ENCODE peak calls at places on chromosomes 7 and 10, in four cellular contexts. K, M, D and N are unnamed samples.

GRCh38 chr7:131844380-131844779 is 288.0 kb upstream of the PODXL start:
- DNase-seq in K (no peak), M (no peak), D (no peak), N (no peak)

GRCh38 chr7:84647797-84648762 is 453.5 kb upstream of the SEMA3A start:
- DNase-seq in K (peak), M (no peak), D (no peak), N (peak)

GRCh38 chr7:729154-730000 is 2.3 kb upstream of the PRKAR1B start:
- DNase-seq in K (no peak), M (no peak), D (no peak), N (no peak)

GRCh38 chr7:44587843-44588711 is 6.0 kb upstream of the TMED4 start:
- DNase-seq in K (peak), M (peak), D (no peak), N (peak)

GRCh38 chr7:30984359-30985107 is 20.8 kb downstream of the GHRHR start:
- DNase-seq in K (peak), M (no peak), D (no peak), N (peak)

GRCh38 chr10:125823663-125824251 is 411 bp downstream of the BCCIP start:
- DNase-seq in K (peak), M (no peak), D (no peak), N (peak)

GRCh38 chr10:124059552-124059951 is 33.8 kb downstream of the CHST15 start:
- DNase-seq in K (no peak), M (no peak), D (no peak), N (no peak)

GRCh38 chr10:72315611-72316385 is 38.9 kb downstream of the DNAJB12 start:
- DNase-seq in K (no peak), M (no peak), D (no peak), N (peak)

GRCh38 chr7:106891545-106892410 is 26.7 kb downstream of the PIK3CG start:
- DNase-seq in K (no peak), M (no peak), D (no peak), N (no peak)

GRCh38 chr7:99123571-99124033 is 20.3 kb downstream of the SMURF1 start:
- DNase-seq in K (no peak), M (no peak), D (no peak), N (no peak)

GRCh38 chr7:69232445-69233376 is 365.6 kb upstream of the AUTS2 start:
- DNase-seq in K (no peak), M (no peak), D (no peak), N (no peak)

GRCh38 chr7:31028417-31028988 is 23.6 kb upstream of the ADCYAP1R1 start:
- DNase-seq in K (no peak), M (no peak), D (no peak), N (no peak)